ENCODE peak calls at places on chromosomes 12 and 14, in four cellular contexts. P, B, Q and M are unnamed samples.
A peak's percentile ranks its signal among the peaks of the same experiment; 100 is the strongest.

GRCh38 chr12:26647091-26647490 is 185.9 kb downstream of the ITPR2 start:
- DNase-seq in B (no peak), Q (no peak), P (no peak), M (no peak)

GRCh38 chr12:64193045-64193444 is 29.1 kb downstream of the KICS2 start:
- DNase-seq in Q (no peak), P (no peak), B (no peak), M (no peak)

GRCh38 chr12:116454950-116455447 is 104.2 kb upstream of the MAP1LC3B2 start:
- DNase-seq in P (peak; percentile 83), B (no peak), Q (no peak), M (no peak)

GRCh38 chr12:30613119-30613830 is 82.4 kb downstream of the IPO8 start:
- DNase-seq in P (peak; percentile 87), B (no peak), Q (no peak), M (no peak)

GRCh38 chr14:74905595-74906142 is 17.4 kb downstream of the RPS6KL1 start:
- DNase-seq in P (peak; percentile 52), Q (no peak), B (peak; percentile 95), M (peak; percentile 69)

GRCh38 chr12:48185181-48185919 is 1.9 kb downstream of the CCDC184 start:
- DNase-seq in Q (no peak), P (no peak), B (no peak), M (no peak)

GRCh38 chr12:126338031-126338441 is 1272.8 kb downstream of the AACS start:
- DNase-seq in P (no peak), Q (no peak), B (no peak), M (no peak)

GRCh38 chr12:22377731-22378496 is 43.4 kb upstream of the ST8SIA1 start:
- DNase-seq in P (no peak), Q (no peak), B (no peak), M (no peak)

GRCh38 chr12:24045816-24046257 is 96.4 kb upstream of the SOX5 start:
- DNase-seq in P (peak; percentile 79), B (no peak), Q (no peak), M (no peak)

GRCh38 chr12:127108360-127109215 is 1158.4 kb upstream of the TMEM132C start:
- DNase-seq in B (no peak), P (no peak), Q (peak; percentile 81), M (peak; percentile 61)

GRCh38 chr14:103207038-103207403 is 83.8 kb downstream of the TNFAIP2 start:
- DNase-seq in B (peak; percentile 97), Q (peak; percentile 95), P (no peak), M (no peak)

GRCh38 chr12:27094726-27095125 is 12.3 kb upstream of the C12orf71 start:
- DNase-seq in P (no peak), Q (no peak), B (no peak), M (peak; percentile 74)

GRCh38 chr12:14570231-14570630 is 2.5 kb upstream of the PLBD1 start:
- DNase-seq in Q (no peak), P (no peak), B (no peak), M (no peak)

GRCh38 chr12:60210756-60211155 is 614.9 kb downstream of the SLC16A7 start:
- DNase-seq in B (no peak), Q (no peak), P (no peak), M (no peak)

GRCh38 chr12:42588981-42589464 is 523 bp downstream of the PRICKLE1 start:
- DNase-seq in B (peak; percentile 88), Q (no peak), P (peak; percentile 55), M (peak; percentile 64)

GRCh38 chr14:57405562-57405961 is 15.2 kb downstream of the NAA30 start:
- DNase-seq in P (no peak), B (no peak), Q (no peak), M (no peak)

GRCh38 chr14:51738754-51739153 is 87.0 kb downstream of the FRMD6 start:
- DNase-seq in Q (no peak), B (no peak), P (no peak), M (peak; percentile 4)

GRCh38 chr12:17954788-17955187 is 135.2 kb downstream of the RERGL start:
- DNase-seq in P (no peak), Q (no peak), B (no peak), M (peak; percentile 2)

GRCh38 chr14:24094839-24095195 is 706 bp downstream of the PCK2 start:
- DNase-seq in P (no peak), B (no peak), Q (no peak), M (no peak)

GRCh38 chr12:67534671-67535070 is 113.9 kb upstream of the DYRK2 start:
- DNase-seq in Q (no peak), B (no peak), P (no peak), M (no peak)

GRCh38 chr14:99520571-99521081 is 39.4 kb downstream of the CCNK start:
- DNase-seq in Q (no peak), B (no peak), P (no peak), M (no peak)

GRCh38 chr14:100865682-100866591 is 37.6 kb downstream of the RTL1 start:
- DNase-seq in B (peak; percentile 81), Q (peak; percentile 77), P (no peak), M (no peak)

GRCh38 chr14:99590746-99591555 is 13.1 kb downstream of the CCDC85C start:
- DNase-seq in P (peak; percentile 85), B (no peak), Q (no peak), M (peak; percentile 52)

GRCh38 chr12:130835436-130835835 is 3.6 kb downstream of the STX2 start:
- DNase-seq in P (no peak), Q (no peak), B (peak; percentile 49), M (no peak)

GRCh38 chr12:80165741-80166140 is 66.4 kb downstream of the OTOGL start:
- DNase-seq in B (no peak), P (no peak), Q (no peak), M (no peak)

GRCh38 chr14:100428727-100429126 is 105.6 kb downstream of the SLC25A47 start:
- DNase-seq in Q (no peak), B (no peak), P (no peak), M (peak; percentile 21)

GRCh38 chr14:73237786-73238261 is 518 bp downstream of the PAPLN start:
- DNase-seq in Q (no peak), B (peak; percentile 84), P (no peak), M (no peak)

GRCh38 chr12:27193854-27194544 is 50.1 kb upstream of the STK38L start:
- DNase-seq in Q (no peak), P (peak; percentile 22), B (no peak), M (no peak)

GRCh38 chr12:54371328-54372112 is 7.2 kb upstream of the GPR84 start:
- DNase-seq in Q (no peak), P (peak; percentile 16), B (peak; percentile 94), M (no peak)

GRCh38 chr14:102525213-102526143 is 15.9 kb upstream of the ANKRD9 start:
- DNase-seq in Q (no peak), B (no peak), P (no peak), M (peak; percentile 70)

GRCh38 chr12:3378655-3379054 is 112.3 kb upstream of the PRMT8 start:
- DNase-seq in P (no peak), Q (no peak), B (no peak), M (no peak)

GRCh38 chr12:130162771-130163460 is 652 bp downstream of the FZD10 start:
- DNase-seq in Q (no peak), B (peak; percentile 87), P (no peak), M (no peak)

GRCh38 chr14:99352688-99353280 is 80.8 kb upstream of the BCL11B start:
- DNase-seq in B (no peak), Q (no peak), P (no peak), M (no peak)

GRCh38 chr14:38731962-38732361 is 371.1 kb downstream of the SEC23A start:
- DNase-seq in Q (no peak), P (no peak), B (no peak), M (no peak)

GRCh38 chr12:122023339-122024131 is 1.9 kb downstream of the BCL7A start:
- DNase-seq in B (peak; percentile 95), P (peak; percentile 79), Q (peak; percentile 85), M (no peak)
- TF ChIP-seq POLR2A in B (no peak), P (no peak), Q (no peak), M (no peak)

DNA sequence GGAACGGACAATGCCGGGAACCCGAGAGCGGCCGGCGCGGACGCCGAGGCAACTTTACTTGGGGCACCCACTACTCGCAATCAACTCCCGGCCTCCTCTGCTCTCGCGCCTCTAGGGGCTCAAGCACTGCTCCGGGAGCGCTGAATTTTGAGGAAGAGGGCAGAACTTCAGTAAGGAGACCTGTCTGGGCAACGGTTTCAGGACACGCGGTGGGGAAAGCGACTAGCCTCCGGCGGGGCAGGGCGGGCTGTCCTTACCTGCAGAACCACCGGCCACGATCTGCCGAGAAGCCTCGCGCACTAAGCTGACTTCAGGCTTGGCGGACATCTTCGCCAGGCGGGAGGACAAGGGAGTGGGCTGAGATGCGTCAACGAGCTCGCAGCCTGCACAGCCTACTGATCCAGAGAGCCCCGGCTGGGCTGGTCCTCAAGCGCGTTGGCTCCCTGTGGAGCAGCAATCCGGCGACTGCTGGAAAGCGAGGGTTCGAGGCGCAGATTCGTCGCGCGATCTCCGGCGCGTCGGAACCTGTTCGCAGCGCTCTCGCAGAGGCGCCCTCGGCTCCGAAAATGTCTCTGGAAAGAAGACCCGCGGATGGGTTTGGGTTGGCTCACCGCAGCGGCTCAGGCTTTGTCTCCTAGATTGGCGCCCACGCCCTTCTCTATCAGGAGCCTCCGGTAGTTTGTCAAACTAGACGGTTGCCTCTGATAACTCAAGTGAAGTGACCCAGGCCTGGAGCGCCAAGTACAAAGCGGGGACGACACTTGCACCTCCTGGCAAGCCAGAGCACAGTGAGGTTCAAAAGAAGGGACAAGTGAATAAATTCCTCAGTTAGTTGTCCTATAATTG is at the start of gene SLC25A21:
- DNase-seq in Q (peak; percentile 84), B (peak; percentile 93), P (peak; percentile 92), M (no peak)
- TF ChIP-seq CTCF in Q (no peak), B (no peak), P (peak; percentile 40), M (no peak)

DNA sequence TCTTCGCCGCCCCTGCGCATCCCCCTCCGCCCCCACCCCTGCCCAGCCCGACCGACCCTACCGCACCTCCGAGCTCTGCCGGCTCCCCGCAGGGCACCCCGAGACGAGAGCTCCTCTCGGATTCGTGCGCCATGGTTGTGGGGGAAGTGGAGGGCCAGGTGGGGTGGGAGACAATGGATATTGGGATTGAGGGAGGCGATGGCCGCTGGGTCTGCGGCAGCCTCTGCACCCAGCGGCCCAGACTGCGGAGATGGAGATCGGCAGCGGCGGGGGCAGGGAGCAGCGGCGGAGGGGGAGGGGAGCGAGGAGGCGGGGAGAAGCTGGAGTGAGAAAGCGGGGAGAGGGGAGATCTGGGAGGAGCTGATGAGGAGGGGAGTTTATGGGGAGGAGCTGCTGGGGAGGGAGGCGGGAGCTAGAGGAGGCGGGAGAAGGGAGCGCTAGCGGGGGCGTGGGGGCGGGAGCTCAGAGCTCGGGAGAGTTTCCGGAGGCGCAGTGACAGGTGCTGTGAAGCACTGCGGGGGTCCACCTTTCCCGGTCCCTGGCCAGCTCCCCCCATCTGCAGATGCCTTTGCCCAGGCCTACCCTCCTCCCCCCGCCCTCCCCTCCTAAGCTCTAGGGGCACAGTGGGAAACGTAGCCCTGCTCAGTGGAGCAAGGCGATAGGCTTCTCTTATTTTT is at the start of gene SALL2:
- DNase-seq in B (peak; percentile 93), P (peak; percentile 63), Q (no peak), M (peak; percentile 44)
- TF ChIP-seq POLR2A in B (no peak), P (no peak), Q (no peak), M (no peak)

GRCh38 chr12:53034459-53034858 is 15.4 kb upstream of the TNS2 start:
- DNase-seq in P (no peak), Q (no peak), B (no peak), M (peak; percentile 62)

GRCh38 chr12:53036802-53037201 is 13.1 kb upstream of the TNS2 start:
- DNase-seq in Q (no peak), P (no peak), B (no peak), M (no peak)

DNA sequence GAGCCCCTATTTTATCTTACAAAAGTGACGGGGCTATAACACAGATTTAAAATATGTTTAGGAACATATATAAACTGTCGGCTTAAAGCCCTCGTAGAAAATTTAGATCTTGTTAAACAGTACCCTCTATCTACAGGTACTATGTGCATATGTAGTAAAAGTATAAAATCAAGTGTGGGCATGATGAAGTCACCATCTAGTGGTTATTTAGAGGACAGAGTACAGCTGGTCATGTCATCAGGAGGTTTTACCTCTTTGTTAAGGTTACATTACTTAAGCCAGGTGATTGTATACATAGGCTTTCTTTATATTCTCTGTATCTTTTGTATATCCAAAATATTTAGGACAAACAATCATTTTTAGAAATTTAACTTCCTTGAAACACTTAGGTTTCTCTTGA is 18.2 kb upstream of the TNS2 start:
- DNase-seq in Q (no peak), B (no peak), P (no peak), M (no peak)
- TF ChIP-seq CTCF in Q (no peak), B (no peak), P (no peak), M (peak; percentile 9)